ENCODE peak calls at places on chromosomes 16 and 17, in seven cellular contexts. J is activated B cell treated with CpG ODN at 0.5 μM for 24 hours; U is GM13976; W is stimulated activated CD8-positive, alpha-beta memory T cell treated with anti-CD3 and anti-CD28 coated beads, Interleukin-4, amount 100 ng/mL, for 48 hours; T is naive thymus-derived CD8-positive, alpha-beta T cell; N is NCI-H1105; B is HFFc6. M is an unnamed sample.
A peak's percentile ranks its signal among the peaks of the same experiment; 100 is the strongest.

GRCh38 chr17:9162275-9162985 is 141.1 kb downstream of the NTN1 start:
- DNase-seq in J (no peak), U (no peak), W (no peak), T (no peak), N (no peak), B (no peak), M (no peak)

GRCh38 chr17:58270476-58271290 is 10.1 kb downstream of the MPO start:
- DNase-seq in J (no peak), U (no peak), W (no peak), T (no peak), N (no peak), B (no peak), M (no peak)

GRCh38 chr16:80417706-80418105 is 123.1 kb upstream of the DYNLRB2 start:
- DNase-seq in J (no peak), U (no peak), W (no peak), T (no peak), N (no peak), B (no peak), M (no peak)

GRCh38 chr16:19415918-19416317 is 1.8 kb upstream of the TMC5 start:
- DNase-seq in J (no peak), U (no peak), W (no peak), T (no peak), N (no peak), B (no peak), M (no peak)

GRCh38 chr17:7016886-7017826 is 4.7 kb downstream of the RNASEK start:
- DNase-seq in J (no peak), U (no peak), W (no peak), T (no peak), N (no peak), B (no peak), M (no peak)

GRCh38 chr17:2500446-2500845 is 11.2 kb downstream of the METTL16 start:
- DNase-seq in J (no peak), U (no peak), W (no peak), T (no peak), N (no peak), B (no peak), M (peak; percentile 75)

GRCh38 chr17:75344664-75345063 is 55.4 kb upstream of the SLC25A19 start:
- DNase-seq in J (no peak), U (no peak), W (peak; percentile 44), T (no peak), N (no peak), B (no peak), M (no peak)

GRCh38 chr17:37220609-37220953 is 155.2 kb upstream of the C17orf78 start:
- DNase-seq in J (no peak), U (peak; percentile 24), W (no peak), T (no peak), N (peak; percentile 35), B (peak; percentile 46), M (no peak)

GRCh38 chr16:71520550-71520949 is 5.7 kb upstream of the CHST4 start:
- DNase-seq in J (no peak), U (no peak), W (no peak), T (no peak), N (no peak), B (no peak), M (no peak)

GRCh38 chr17:45768000-45768399 is 16.1 kb upstream of the CRHR1 start:
- DNase-seq in J (no peak), U (no peak), W (no peak), T (no peak), N (no peak), B (peak; percentile 4), M (no peak)

GRCh38 chr17:10105513-10106001 is 92.8 kb downstream of the GAS7 start:
- DNase-seq in J (no peak), U (no peak), W (no peak), T (no peak), N (no peak), B (peak; percentile 38), M (no peak)

GRCh38 chr16:87700406-87701065 is 65.2 kb downstream of the KLHDC4 start:
- DNase-seq in J (no peak), U (no peak), W (no peak), T (no peak), N (no peak), B (no peak), M (no peak)

GRCh38 chr17:15262291-15263205 is 2.6 kb downstream of the PMP22 start:
- DNase-seq in J (no peak), U (no peak), W (peak; percentile 30), T (no peak), N (peak; percentile 35), B (peak; percentile 84), M (peak; percentile 29)

GRCh38 chr16:80200079-80200478 is 340.7 kb upstream of the DYNLRB2 start:
- DNase-seq in J (no peak), U (no peak), W (no peak), T (no peak), N (no peak), B (peak; percentile 33), M (peak; percentile 7)

GRCh38 chr17:48541574-48542113 is 3.3 kb downstream of the HOXB2 start:
- DNase-seq in J (peak; percentile 44), U (no peak), W (peak; percentile 59), T (peak; percentile 50), N (peak; percentile 30), B (no peak), M (peak; percentile 53)

GRCh38 chr16:56838622-56839337 is 26.2 kb upstream of the SLC12A3 start:
- DNase-seq in J (no peak), U (no peak), W (no peak), T (no peak), N (no peak), B (no peak), M (no peak)

GRCh38 chr17:68085751-68086445 is 50.4 kb downstream of the KPNA2 start:
- DNase-seq in J (no peak), U (no peak), W (no peak), T (no peak), N (no peak), B (no peak), M (no peak)

GRCh38 chr17:39629494-39629880 is 2.7 kb downstream of the PPP1R1B start:
- DNase-seq in J (no peak), U (no peak), W (no peak), T (no peak), N (no peak), B (no peak), M (no peak)

GRCh38 chr17:60601443-60602384 is 1.7 kb downstream of the PPM1D start:
- DNase-seq in J (no peak), U (peak; percentile 59), W (peak; percentile 60), T (peak; percentile 35), N (peak; percentile 64), B (peak; percentile 71), M (peak; percentile 59)

GRCh38 chr17:32266389-32267269 is 997 bp downstream of the RHBDL3 start:
- DNase-seq in J (peak; percentile 32), U (peak; percentile 61), W (peak; percentile 47), T (no peak), N (no peak), B (no peak), M (no peak)

GRCh38 chr17:36652716-36653115 is 51.3 kb downstream of the MRM1 start:
- DNase-seq in J (no peak), U (no peak), W (no peak), T (no peak), N (no peak), B (no peak), M (peak; percentile 35)

GRCh38 chr17:42969006-42969581 is 4.8 kb upstream of the AARSD1 start:
- DNase-seq in J (no peak), U (no peak), W (no peak), T (no peak), N (peak; percentile 4), B (no peak), M (no peak)

GRCh38 chr17:56653877-56654276 is 60.4 kb downstream of the NOG start:
- DNase-seq in J (no peak), U (peak; percentile 51), W (peak; percentile 53), T (peak; percentile 69), N (peak; percentile 5), B (peak; percentile 65), M (peak; percentile 54)

GRCh38 chr16:85192233-85192632 is 80.0 kb upstream of the CIBAR2 start:
- DNase-seq in J (no peak), U (no peak), W (no peak), T (no peak), N (no peak), B (no peak), M (no peak)